ENCODE peak calls at places on chromosome 4, in six cellular contexts. C is neural crest cell, L is tibial artery, X is cardiac muscle cell, P is fibroblast of lung, K is NB4. A is an unnamed sample.

GRCh38 chr4:180617203-180617602 is 1626.0 kb upstream of the TENM3 start:
- DNase-seq in X (no peak), K (peak; percentile 21), L (no peak), P (peak; percentile 63), C (no peak), A (no peak)

GRCh38 chr4:142567199-142567598 is 278.9 kb downstream of the INPP4B start:
- DNase-seq in P (no peak), C (no peak), L (no peak), X (no peak), K (no peak), A (no peak)

GRCh38 chr4:4418676-4419370 is 31.9 kb downstream of the NSG1 start:
- DNase-seq in K (no peak), X (no peak), P (no peak), L (peak; percentile 14), C (no peak), A (no peak)

GRCh38 chr4:129583868-129584267 is 487.9 kb downstream of the C4orf33 start:
- DNase-seq in K (peak; percentile 91), P (peak; percentile 1), X (peak; percentile 67), C (no peak), L (peak; percentile 26), A (no peak)

GRCh38 chr4:127307996-127308395 is 324.8 kb upstream of the INTU start:
- DNase-seq in K (no peak), C (no peak), L (no peak), X (no peak), P (no peak), A (no peak)

GRCh38 chr4:184100297-184100885 is 117.3 kb downstream of the ENPP6 start:
- DNase-seq in P (peak; percentile 43), X (peak; percentile 38), L (no peak), C (peak; percentile 67), K (peak; percentile 49), A (no peak)

GRCh38 chr4:39613093-39613656 is 25.5 kb downstream of the SMIM14 start:
- DNase-seq in P (peak; percentile 54), C (no peak), L (no peak), X (no peak), K (no peak), A (peak; percentile 26)

GRCh38 chr4:107801766-107802211 is 22.9 kb upstream of the SGMS2 start:
- DNase-seq in X (no peak), L (no peak), C (no peak), K (no peak), P (peak; percentile 29), A (peak; percentile 60)

GRCh38 chr4:11194431-11194830 is 234.3 kb downstream of the HS3ST1 start:
- DNase-seq in X (peak; percentile 49), P (no peak), C (no peak), L (no peak), K (no peak), A (no peak)

GRCh38 chr4:95549246-95550138 is 719 bp upstream of the UNC5C start:
- DNase-seq in X (peak; percentile 70), K (peak; percentile 68), P (peak; percentile 68), L (peak; percentile 69), C (peak; percentile 36), A (no peak)

GRCh38 chr4:37604464-37604863 is 81.7 kb downstream of the RELL1 start:
- DNase-seq in P (peak; percentile 49), C (no peak), K (peak; percentile 30), X (peak; percentile 39), L (no peak), A (peak; percentile 36)

GRCh38 chr4:152257601-152258066 is 278.3 kb downstream of the FBXW7 start:
- DNase-seq in L (no peak), P (no peak), K (no peak), X (peak; percentile 20), C (no peak), A (peak; percentile 49)

GRCh38 chr4:2497931-2498330 is 29.0 kb downstream of the RNF4 start:
- DNase-seq in X (no peak), K (no peak), P (no peak), C (no peak), L (peak; percentile 37), A (no peak)

GRCh38 chr4:105088110-105088879 is 58.4 kb upstream of the TET2 start:
- DNase-seq in K (peak; percentile 54), L (no peak), P (peak; percentile 97), X (peak; percentile 95), C (no peak), A (peak; percentile 93)

DNA sequence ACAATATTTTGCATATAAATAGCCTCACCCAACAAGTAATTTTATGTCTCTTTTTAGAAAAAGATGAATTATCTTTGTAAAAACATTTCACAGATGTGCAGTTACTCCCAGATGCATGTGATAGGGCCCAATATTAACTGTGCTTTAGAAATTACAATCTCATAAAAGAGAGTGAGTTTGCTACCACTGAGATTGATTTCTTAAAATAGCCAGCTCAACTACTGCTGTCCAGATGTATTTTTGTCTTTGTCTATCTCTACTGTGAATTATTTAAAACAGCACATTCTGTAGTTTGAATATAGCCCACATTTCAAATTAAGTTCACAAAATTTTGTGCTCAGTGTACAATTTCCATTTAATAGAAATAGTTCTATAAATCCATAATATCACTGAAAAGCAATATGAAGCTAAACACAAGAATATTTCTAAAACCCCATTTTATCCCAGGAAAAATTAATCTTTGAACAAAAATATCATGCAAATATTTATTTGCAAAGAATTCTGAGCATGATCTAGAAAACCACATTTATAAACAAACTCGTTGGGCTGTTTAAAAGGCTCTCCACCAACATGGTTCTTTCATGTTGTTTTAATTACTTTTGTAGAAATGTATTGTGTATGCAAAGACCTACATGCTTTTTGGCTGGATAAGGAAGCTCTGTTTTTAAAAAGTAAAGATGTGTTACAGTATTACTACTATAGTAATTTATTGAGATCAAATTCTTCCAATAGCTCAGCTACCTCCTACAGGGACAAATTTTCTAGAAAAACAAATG is 177.2 kb upstream of the TTC29 start:
- DNase-seq in C (no peak), K (no peak), P (peak; percentile 81), L (no peak), X (no peak), A (no peak)
- TF ChIP-seq CTCF in C (no peak), K (no peak), P (no peak), L (no peak), X (no peak), A (no peak)

DNA sequence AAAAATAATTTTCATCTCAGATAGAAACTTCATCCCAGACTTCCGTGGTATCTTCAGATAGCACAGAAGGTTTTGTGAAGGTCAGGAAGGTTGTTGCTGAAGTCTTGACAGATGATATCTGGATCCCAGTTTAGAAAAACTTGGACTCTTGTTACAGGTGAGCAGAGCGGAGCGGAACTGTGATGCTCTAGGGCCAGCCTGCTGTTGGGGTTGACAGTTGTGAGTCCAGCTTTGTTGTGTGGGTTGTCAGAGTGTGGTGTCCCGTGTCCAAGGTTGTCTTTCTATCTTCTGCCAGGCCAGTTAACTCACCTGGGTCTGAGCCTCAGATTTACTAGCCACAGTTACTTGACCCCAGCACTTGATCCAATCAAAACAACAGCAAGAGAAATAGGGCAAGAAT is 3.9 kb downstream of the SNX25 start:
- DNase-seq in P (no peak), C (no peak), L (no peak), X (no peak), K (no peak), A (no peak)
- TF ChIP-seq CTCF in P (no peak), C (no peak), L (no peak), X (no peak), K (no peak), A (no peak)

GRCh38 chr4:25441519-25442117 is 64.6 kb downstream of the ANAPC4 start:
- DNase-seq in L (no peak), P (peak; percentile 55), K (peak; percentile 71), C (peak; percentile 60), X (peak; percentile 81), A (peak; percentile 55)
- TF ChIP-seq CTCF in L (peak; percentile 5), P (peak; percentile 60), K (peak; percentile 88), C (peak; percentile 77), X (peak; percentile 90), A (peak; percentile 79)

GRCh38 chr4:31040106-31040505 is 319.9 kb downstream of the PCDH7 start:
- DNase-seq in K (no peak), C (no peak), L (no peak), P (no peak), X (no peak), A (no peak)
- TF ChIP-seq CTCF in K (no peak), C (no peak), L (no peak), P (no peak), X (no peak), A (no peak)

GRCh38 chr4:65880594-65880993 is 210.3 kb upstream of the EPHA5 start:
- DNase-seq in L (no peak), X (peak; percentile 16), K (peak; percentile 19), C (no peak), P (no peak), A (no peak)
- TF ChIP-seq CTCF in L (no peak), X (no peak), K (no peak), C (no peak), P (no peak), A (no peak)

GRCh38 chr4:140213116-140213515 is 59.1 kb upstream of the MAML3 start:
- DNase-seq in P (no peak), K (no peak), X (no peak), L (no peak), C (no peak), A (no peak)

GRCh38 chr4:140213736-140214135 is 59.8 kb upstream of the MAML3 start:
- DNase-seq in X (no peak), L (no peak), K (peak; percentile 40), P (peak; percentile 22), C (no peak), A (no peak)

GRCh38 chr4:140212171-140212570 is 58.2 kb upstream of the MAML3 start:
- DNase-seq in P (no peak), X (no peak), K (no peak), L (no peak), C (no peak), A (no peak)

GRCh38 chr4:140211693-140212092 is 57.7 kb upstream of the MAML3 start:
- DNase-seq in C (no peak), L (no peak), P (no peak), K (no peak), X (no peak), A (no peak)

DNA sequence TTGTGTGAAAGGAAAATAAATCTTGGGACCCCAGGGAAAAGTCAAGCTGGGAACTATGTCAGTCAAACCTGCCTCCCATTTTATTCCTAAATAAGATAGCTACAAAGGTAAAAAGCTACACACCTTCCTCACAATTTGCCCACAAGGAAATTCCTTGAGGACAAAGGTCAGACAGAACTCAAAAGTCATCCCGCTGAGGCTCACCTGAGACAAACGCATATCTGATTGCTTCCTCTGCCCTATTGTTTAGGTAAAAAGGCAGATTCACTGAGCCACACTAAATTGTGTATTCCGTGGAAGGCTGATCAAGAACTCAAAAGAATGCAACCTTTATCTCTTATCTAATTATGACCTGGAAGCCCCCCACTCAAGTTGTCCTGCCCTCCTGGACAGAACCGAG is 58.7 kb upstream of the MAML3 start:
- DNase-seq in C (no peak), P (no peak), K (no peak), X (no peak), L (no peak), A (no peak)
- TF ChIP-seq CTCF in C (no peak), P (no peak), K (no peak), X (no peak), L (no peak), A (no peak)

DNA sequence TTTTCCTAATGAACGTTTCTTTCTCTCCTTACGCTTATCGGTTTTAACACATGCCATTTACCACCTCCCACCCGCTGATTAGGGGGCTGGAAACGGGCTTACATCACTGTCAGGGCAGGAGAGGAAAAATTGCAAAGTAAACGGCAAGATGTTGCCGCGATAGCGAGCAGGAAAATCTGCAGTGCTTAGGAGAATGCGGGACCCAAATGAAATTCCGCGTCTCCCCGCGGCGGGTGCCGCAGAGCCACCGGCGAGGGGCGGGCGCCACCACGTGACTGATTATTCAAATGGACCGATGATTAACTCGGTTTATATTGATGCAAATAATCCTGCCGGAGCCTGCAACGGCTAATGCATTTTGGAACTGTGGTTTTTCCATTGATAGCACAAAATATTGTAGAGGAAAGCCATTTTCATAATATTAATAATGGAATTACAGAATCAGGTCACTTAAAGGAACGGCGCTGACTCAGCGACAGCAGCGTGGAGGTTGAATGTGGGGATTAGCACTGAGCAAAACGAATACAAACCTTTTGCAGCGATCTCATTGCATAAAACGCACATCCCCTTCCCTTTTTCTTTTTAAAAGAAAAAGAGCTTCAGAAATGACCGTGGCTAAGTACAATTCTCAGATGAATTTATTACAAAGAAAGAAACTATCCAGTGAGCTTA is 224.2 kb downstream of the STIM2 start:
- DNase-seq in X (peak; percentile 21), P (peak; percentile 26), C (peak; percentile 50), K (peak; percentile 20), L (no peak), A (no peak)
- TF ChIP-seq CTCF in X (no peak), P (no peak), C (peak; percentile 49), K (no peak), L (no peak), A (peak; percentile 3)